ENCODE peak calls at places on chromosomes 13 and 19, in ten cellular contexts. W is WTC11; V is upper lobe of right lung; C is astrocyte of the cerebellum; X is activated CD8-positive, alpha-beta T cell treated with anti-CD3 and anti-CD28 coated beads for 36 hours; H is AG04449; N is Peyer's patch; O is heart left ventricle; G is epithelial cell of proximal tubule; U is esophagus squamous epithelium. I is an unnamed sample.

GRCh38 chr13:76878043-76878442 is 8.2 kb downstream of the KCTD12 start:
- DNase-seq in X (no peak), V (no peak), N (no peak), G (no peak), H (no peak), C (no peak), U (no peak), W (no peak), O (no peak), I (no peak)

GRCh38 chr13:93775507-93776108 is 549.0 kb downstream of the GPC6 start:
- DNase-seq in O (no peak), V (no peak), C (peak), X (no peak), W (no peak), H (no peak), U (no peak), N (no peak), G (no peak), I (no peak)

GRCh38 chr19:12544401-12544876 is 6.8 kb downstream of the ZNF564 start:
- DNase-seq in U (no peak), O (no peak), V (no peak), X (no peak), N (no peak), C (no peak), H (no peak), G (no peak), W (no peak), I (no peak)

GRCh38 chr13:35978607-35979316 is 152.4 kb downstream of the DCLK1 start:
- DNase-seq in G (no peak), V (no peak), H (no peak), O (no peak), C (peak), X (peak), U (no peak), N (no peak), W (peak), I (peak)

GRCh38 chr13:46595918-46596315 is 42.9 kb downstream of the LRCH1 start:
- DNase-seq in H (no peak), C (no peak), X (no peak), U (no peak), V (no peak), N (no peak), O (no peak), G (no peak), W (no peak), I (no peak)

GRCh38 chr19:55289117-55289796 is 5.5 kb downstream of the BRSK1 start:
- DNase-seq in U (no peak), C (no peak), V (no peak), W (no peak), H (no peak), X (no peak), G (no peak), N (no peak), O (no peak), I (no peak)

GRCh38 chr13:51832471-51833152 is 12.4 kb downstream of the TMEM272 start:
- DNase-seq in X (peak), N (peak), C (no peak), G (no peak), H (no peak), U (no peak), W (no peak), O (peak), V (no peak), I (peak)

GRCh38 chr13:44414771-44415170 is 41.1 kb downstream of the SERP2 start:
- DNase-seq in H (no peak), U (no peak), C (no peak), N (no peak), V (no peak), G (no peak), X (no peak), O (no peak), W (no peak), I (no peak)

GRCh38 chr19:4636151-4636717 is 3.1 kb upstream of the TNFAIP8L1 start:
- DNase-seq in G (no peak), O (peak), X (peak), U (no peak), W (peak), H (no peak), N (peak), C (no peak), V (peak), I (peak)

GRCh38 chr19:10433131-10433536 is 12.8 kb downstream of the PDE4A start:
- DNase-seq in W (no peak), X (peak), V (no peak), O (no peak), H (no peak), N (no peak), G (no peak), C (no peak), U (no peak), I (peak)

GRCh38 chr13:23140492-23140891 is 40.3 kb upstream of the SGCG start:
- DNase-seq in U (no peak), H (no peak), W (no peak), C (no peak), N (no peak), O (no peak), G (no peak), V (no peak), X (no peak), I (no peak)

GRCh38 chr19:11205939-11206570 is 8.7 kb upstream of the KANK2 start:
- DNase-seq in N (no peak), C (no peak), V (no peak), G (no peak), X (no peak), U (no peak), O (no peak), W (no peak), H (no peak), I (peak)

GRCh38 chr19:47794526-47794925 is 9.8 kb downstream of the TPRX1 start:
- DNase-seq in C (no peak), N (no peak), V (no peak), G (no peak), X (no peak), U (no peak), O (no peak), H (no peak), W (peak), I (no peak)
- TF ChIP-seq CTCF in C (no peak), N (no peak), V (no peak), G (peak), X (no peak), U (no peak), O (no peak), H (no peak), W (peak), I (no peak)

GRCh38 chr19:43723588-43723987 is 7.7 kb downstream of the IRGC start:
- DNase-seq in N (no peak), X (no peak), V (no peak), U (no peak), H (no peak), C (no peak), O (no peak), W (no peak), G (no peak), I (no peak)
- TF ChIP-seq CTCF in N (peak), X (no peak), V (peak), U (no peak), H (no peak), C (peak), O (peak), W (no peak), G (peak), I (peak)

GRCh38 chr19:23440791-23441190 is 45.5 kb upstream of the ZNF91 start:
- DNase-seq in U (no peak), C (no peak), W (peak), N (no peak), V (no peak), X (peak), G (no peak), O (no peak), H (no peak), I (no peak)
- TF ChIP-seq CTCF in U (no peak), C (peak), W (peak), N (no peak), V (peak), X (peak), G (peak), O (no peak), H (peak), I (no peak)

DNA sequence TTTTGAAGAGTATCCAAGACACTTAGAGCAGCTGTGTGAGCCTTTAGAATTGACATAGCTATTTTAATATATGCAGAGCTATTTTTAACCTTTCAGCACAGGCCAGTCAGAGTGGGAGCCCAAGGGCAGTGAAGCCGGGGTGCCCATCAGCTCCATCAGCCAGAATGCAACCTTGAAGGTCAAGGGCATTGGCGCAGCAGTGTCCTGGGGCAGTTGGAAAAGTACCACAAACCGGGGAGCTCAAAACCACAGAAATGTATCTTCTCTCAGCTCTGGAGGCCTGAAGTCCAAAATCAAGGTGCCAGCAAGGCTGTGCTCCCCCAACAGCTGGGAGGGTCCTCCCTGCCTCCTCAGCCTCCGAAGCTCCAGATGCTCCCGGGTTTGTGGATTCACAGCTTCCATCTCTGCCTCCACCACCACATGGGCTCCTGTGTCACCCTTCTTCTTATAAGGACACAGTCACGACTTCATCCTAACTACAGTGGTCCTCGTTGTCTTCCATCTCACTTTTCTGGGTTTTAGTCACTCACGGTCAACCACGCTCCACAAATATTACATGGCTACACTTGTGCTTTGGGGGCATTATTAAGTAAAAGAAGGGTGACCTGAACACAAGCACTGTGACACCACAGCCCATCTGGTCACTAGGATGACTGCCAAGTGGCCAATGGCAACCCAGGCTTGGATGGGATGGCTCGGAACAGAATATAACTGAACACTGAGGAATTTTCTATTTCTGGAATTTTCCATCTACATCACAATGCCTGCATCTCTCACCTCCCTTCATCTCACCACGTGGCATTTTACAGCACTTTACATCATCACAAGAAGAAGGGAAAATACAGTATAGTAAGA is 15.9 kb upstream of the GAS6 start:
- DNase-seq in W (no peak), V (no peak), U (no peak), H (no peak), N (no peak), X (no peak), G (no peak), O (no peak), C (no peak), I (no peak)
- TF ChIP-seq CTCF in W (no peak), V (no peak), U (no peak), H (no peak), N (no peak), X (no peak), G (no peak), O (no peak), C (no peak), I (no peak)

GRCh38 chr13:28138012-28138755 is at the start of gene PAN3:
- DNase-seq in V (peak), W (peak), X (peak), G (no peak), N (peak), C (peak), H (peak), O (peak), U (peak), I (peak)
- TF ChIP-seq CTCF in V (peak), W (no peak), X (no peak), G (no peak), N (no peak), C (peak), H (peak), O (no peak), U (peak), I (peak)

GRCh38 chr13:43356566-43356965 is 333.2 kb downstream of the DNAJC15 start:
- DNase-seq in H (no peak), C (no peak), W (no peak), N (no peak), G (no peak), O (no peak), V (no peak), X (no peak), U (no peak), I (no peak)
- TF ChIP-seq CTCF in H (no peak), C (no peak), W (no peak), N (no peak), G (no peak), O (no peak), V (no peak), X (no peak), U (no peak), I (no peak)

GRCh38 chr13:59099182-59099950 is 1064.4 kb downstream of the DIAPH3 start:
- DNase-seq in X (no peak), G (no peak), U (no peak), H (no peak), N (no peak), C (peak), W (no peak), O (no peak), V (no peak), I (no peak)

GRCh38 chr13:59088716-59089115 is 1075.0 kb downstream of the DIAPH3 start:
- DNase-seq in N (no peak), W (no peak), O (no peak), G (no peak), X (no peak), H (no peak), U (no peak), V (no peak), C (peak), I (no peak)

GRCh38 chr13:59094149-59094548 is 1069.6 kb downstream of the DIAPH3 start:
- DNase-seq in W (no peak), V (no peak), H (no peak), N (no peak), G (no peak), X (no peak), O (no peak), U (no peak), C (no peak), I (no peak)
- TF ChIP-seq CTCF in W (no peak), V (no peak), H (no peak), N (no peak), G (no peak), X (no peak), O (no peak), U (no peak), C (no peak), I (no peak)

GRCh38 chr19:35231956-35232746 is 3.6 kb upstream of the FAM187B start:
- DNase-seq in O (no peak), U (no peak), W (no peak), C (no peak), H (no peak), G (no peak), N (peak), V (peak), X (no peak), I (no peak)

GRCh38 chr19:35232912-35233311 is 4.4 kb upstream of the FAM187B start:
- DNase-seq in V (no peak), G (no peak), W (no peak), C (no peak), N (no peak), U (no peak), X (no peak), O (no peak), H (no peak), I (no peak)

GRCh38 chr19:35240322-35240721 is 8.5 kb upstream of the LSR start:
- DNase-seq in N (peak), U (no peak), O (no peak), H (no peak), C (no peak), G (no peak), V (no peak), X (no peak), W (no peak), I (no peak)

GRCh38 chr19:35241417-35241816 is 7.4 kb upstream of the LSR start:
- DNase-seq in O (no peak), X (no peak), N (no peak), H (no peak), C (no peak), V (no peak), U (no peak), G (no peak), W (no peak), I (no peak)

GRCh38 chr19:35236638-35237400 is 8.3 kb upstream of the FAM187B start:
- DNase-seq in O (no peak), N (peak), H (no peak), G (no peak), X (peak), U (no peak), C (no peak), V (no peak), W (no peak), I (no peak)
- TF ChIP-seq CTCF in O (no peak), N (peak), H (no peak), G (peak), X (no peak), U (no peak), C (no peak), V (peak), W (no peak), I (no peak)

DNA sequence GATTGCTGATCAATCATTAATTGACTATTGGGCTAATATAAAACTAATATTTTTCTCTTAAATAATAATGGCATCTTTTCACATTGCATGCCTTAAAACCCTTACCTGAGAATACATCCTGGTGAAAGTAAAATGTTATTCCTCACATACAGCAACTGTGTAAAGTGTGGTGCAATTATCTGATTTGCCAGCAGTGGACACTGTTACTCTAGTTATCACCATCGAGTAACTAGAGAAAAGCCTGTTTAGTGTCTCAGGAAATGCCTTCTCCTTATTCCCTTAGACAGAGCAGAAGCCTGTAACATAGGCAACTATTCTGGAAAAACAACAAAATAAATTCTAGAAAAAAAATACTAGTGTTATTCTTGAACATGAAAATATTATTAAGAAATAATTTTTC is 459.8 kb downstream of the FGF14 start:
- DNase-seq in O (peak), N (no peak), H (no peak), C (peak), W (peak), G (peak), X (peak), U (no peak), V (no peak), I (no peak)
- TF ChIP-seq CTCF in O (peak), N (peak), H (peak), C (peak), W (peak), G (peak), X (peak), U (peak), V (peak), I (no peak)

DNA sequence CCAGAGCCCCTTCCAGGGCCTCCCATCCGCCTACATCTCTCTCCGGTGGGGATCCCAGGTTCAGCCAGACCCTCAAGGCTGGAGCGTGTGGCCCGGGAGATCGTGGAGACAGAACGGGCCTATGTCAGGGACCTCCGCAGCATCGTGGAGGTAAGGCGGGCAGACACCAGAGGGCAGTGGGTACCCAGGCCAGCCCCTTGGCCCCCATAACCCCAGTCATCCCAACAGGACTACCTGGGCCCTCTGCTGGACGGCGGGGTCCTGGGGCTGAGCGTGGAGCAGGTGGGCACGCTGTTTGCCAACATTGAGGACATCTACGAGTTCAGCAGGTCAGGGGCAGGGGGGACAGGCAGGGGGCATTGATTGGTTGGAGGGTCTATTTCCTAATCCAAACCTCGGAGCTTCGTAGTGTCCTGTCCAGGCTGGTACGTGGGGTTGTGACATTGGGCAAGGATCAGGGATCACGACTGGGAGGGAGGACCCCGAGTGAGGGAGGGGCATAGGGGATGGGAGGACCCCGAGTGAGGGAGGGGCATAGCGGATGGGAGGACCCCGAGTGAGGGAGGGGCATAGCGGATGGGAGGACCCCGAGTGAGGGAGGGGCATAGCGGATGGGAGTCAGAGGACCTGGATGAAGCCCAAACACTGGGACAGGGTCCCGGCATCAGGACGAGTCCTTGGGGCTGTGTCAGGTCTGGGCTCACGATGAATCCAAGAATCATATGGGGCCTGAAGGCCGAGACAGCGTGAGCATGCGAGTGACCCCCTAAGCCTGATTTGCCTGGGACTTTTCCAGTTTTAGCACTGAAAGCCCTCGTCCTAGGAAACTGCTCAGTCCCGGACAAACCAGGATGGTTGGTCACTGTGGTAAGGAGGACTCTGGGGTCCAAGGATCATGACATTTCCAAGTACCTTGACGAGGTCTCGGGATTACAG is 2.9 kb downstream of the PLEKHG2 start:
- DNase-seq in U (no peak), H (no peak), W (peak), G (no peak), V (no peak), C (no peak), O (no peak), X (no peak), N (no peak), I (peak)
- TF ChIP-seq CTCF in U (no peak), H (no peak), W (no peak), G (peak), V (no peak), C (peak), O (no peak), X (no peak), N (no peak), I (no peak)